ENCODE peak calls at places on chromosomes 7 and 10, in nine cellular contexts. J is spleen, K is neural progenitor cell, Z is HEK293T, T is H9, R is NCI-H1092 treated with DMSO at 0.1 percent for 48 hours, E is A172, U is HT-29, F is SHP77. P is an unnamed sample.

GRCh38 chr10:75245354-75246001 is 9.7 kb upstream of the COMTD1 start:
- DNase-seq in E (no peak), J (no peak), F (no peak), T (no peak), U (no peak), R (no peak), K (no peak), Z (no peak), P (peak; percentile 64)

GRCh38 chr7:66380285-66380888 is 175.3 kb downstream of the TPST1 start:
- DNase-seq in E (peak; percentile 49), F (no peak), K (no peak), J (no peak), T (no peak), Z (no peak), R (no peak), U (no peak), P (no peak)

GRCh38 chr7:67377939-67378862 is 381.6 kb downstream of the TYW1 start:
- DNase-seq in J (peak; percentile 86), F (peak; percentile 79), E (peak; percentile 80), R (peak; percentile 92), T (peak; percentile 92), K (peak; percentile 90), U (peak; percentile 88), Z (peak; percentile 78), P (peak; percentile 88)

GRCh38 chr10:24853661-24854060 is 98.7 kb downstream of the PRTFDC1 start:
- DNase-seq in T (no peak), R (no peak), K (no peak), Z (no peak), J (no peak), E (no peak), F (no peak), U (no peak), P (no peak)

GRCh38 chr7:143900230-143900766 is 1.7 kb downstream of the TCAF1 start:
- DNase-seq in R (no peak), T (no peak), J (no peak), E (no peak), Z (no peak), F (no peak), K (peak; percentile 28), U (no peak), P (no peak)

GRCh38 chr10:105017116-105017515 is 376.0 kb downstream of the SORCS3 start:
- DNase-seq in R (no peak), T (no peak), U (no peak), Z (no peak), K (no peak), E (peak; percentile 63), J (no peak), F (no peak), P (no peak)

GRCh38 chr10:84176351-84176750 is 2.8 kb downstream of the GPR15LG start:
- DNase-seq in E (no peak), K (no peak), F (no peak), R (no peak), T (peak; percentile 5), Z (no peak), J (no peak), U (no peak), P (no peak)

GRCh38 chr7:33185786-33186185 is 56.4 kb downstream of the BBS9 start:
- DNase-seq in F (peak; percentile 58), J (no peak), R (peak; percentile 71), K (peak; percentile 56), U (peak; percentile 68), T (no peak), E (peak; percentile 78), Z (peak; percentile 54), P (peak; percentile 59)

GRCh38 chr7:22653981-22654380 is 73.0 kb upstream of the IL6 start:
- DNase-seq in K (no peak), E (no peak), T (no peak), R (peak; percentile 89), F (no peak), Z (no peak), U (no peak), J (no peak), P (no peak)